ENCODE peak calls at places on chromosomes 5 and 9, in five cellular contexts. A is fibroblast of lung, D is upper lobe of right lung, B is hippocampal formation, S is astrocyte. T is an unnamed sample.

GRCh38 chr5:61044545-61044944 is 99.5 kb downstream of the NDUFAF2 start:
- DNase-seq in A (no peak), B (no peak), S (no peak), D (no peak), T (no peak)

GRCh38 chr9:112844771-112845542 is 45.7 kb downstream of the SLC46A2 start:
- DNase-seq in S (peak; percentile 27), B (peak; percentile 61), D (peak; percentile 90), A (peak; percentile 52), T (peak; percentile 88)

GRCh38 chr5:68456756-68457217 is 241.2 kb downstream of the PIK3R1 start:
- DNase-seq in A (peak; percentile 70), B (no peak), D (no peak), S (peak; percentile 59), T (peak; percentile 73)

GRCh38 chr9:116599342-116599884 is 87.7 kb upstream of the TRIM32 start:
- DNase-seq in A (no peak), B (no peak), S (no peak), D (no peak), T (no peak)

GRCh38 chr9:36320457-36320856 is 62.2 kb upstream of the GNE start:
- DNase-seq in D (no peak), S (no peak), A (no peak), B (no peak), T (no peak)

GRCh38 chr9:124698265-124698664 is 72.8 kb downstream of the NR6A1 start:
- DNase-seq in D (no peak), S (peak; percentile 83), A (peak; percentile 88), B (no peak), T (peak; percentile 49)

GRCh38 chr9:530681-531080 is 310.8 kb upstream of the DMRT1 start:
- DNase-seq in S (peak; percentile 32), D (no peak), B (no peak), A (peak; percentile 37), T (peak; percentile 39)

GRCh38 chr9:132201139-132201538 is 39.3 kb downstream of the NTNG2 start:
- DNase-seq in A (no peak), D (peak; percentile 89), B (no peak), S (no peak), T (no peak)

GRCh38 chr5:98296426-98296825 is 477.0 kb upstream of the RGMB start:
- DNase-seq in S (peak; percentile 56), B (no peak), A (peak; percentile 73), D (no peak), T (peak; percentile 45)

GRCh38 chr5:68554566-68555279 is 339.2 kb downstream of the PIK3R1 start:
- DNase-seq in B (no peak), A (peak; percentile 88), S (peak; percentile 83), D (no peak), T (peak; percentile 97)

GRCh38 chr9:73434826-73435225 is 283.2 kb downstream of the ANXA1 start:
- DNase-seq in D (no peak), B (no peak), A (no peak), S (no peak), T (peak; percentile 1)

GRCh38 chr5:134171972-134172371 is 4.8 kb downstream of the SKP1 start:
- DNase-seq in S (no peak), D (no peak), A (no peak), B (no peak), T (no peak)

GRCh38 chr5:14914603-14915277 is 43.2 kb upstream of the ANKH start:
- DNase-seq in B (no peak), D (no peak), A (peak; percentile 87), S (peak; percentile 84), T (peak; percentile 74)

GRCh38 chr5:143311428-143311827 is 92.1 kb downstream of the NR3C1 start:
- DNase-seq in A (peak; percentile 88), B (no peak), S (peak; percentile 84), D (no peak), T (no peak)

GRCh38 chr9:32940740-32941139 is 60.7 kb downstream of the APTX start:
- DNase-seq in B (no peak), S (no peak), A (no peak), D (no peak), T (no peak)

GRCh38 chr5:78908173-78908901 is 76.8 kb downstream of the ARSB start:
- DNase-seq in B (peak; percentile 44), S (peak; percentile 88), D (no peak), A (peak; percentile 87), T (peak; percentile 81)